ENCODE peak calls at places on chromosomes 13 and 19, in four cellular contexts. One of them, this sample, is unnamed.

GRCh38 chr13:31722684-31723083 is 16.6 kb upstream of the RXFP2 start:
- DNase-seq in suprapubic skin: no peak
- DNase-seq in GM10248: no peak
- DNase-seq in vagina: no peak
- DNase-seq in this sample: no peak

GRCh38 chr13:19153782-19154450 is 27.7 kb downstream of the TUBA3C start:
- DNase-seq in suprapubic skin: no peak
- DNase-seq in GM10248: no peak
- DNase-seq in vagina: no peak
- DNase-seq in this sample: no peak

GRCh38 chr19:38209671-38210457 is 14.2 kb downstream of the DPF1 start:
- DNase-seq in suprapubic skin: no peak
- DNase-seq in GM10248: no peak
- DNase-seq in vagina: peak
- DNase-seq in this sample: no peak

GRCh38 chr19:18513868-18514267 is 8.0 kb downstream of the ELL start:
- DNase-seq in suprapubic skin: peak
- DNase-seq in GM10248: no peak
- DNase-seq in vagina: no peak
- DNase-seq in this sample: no peak

GRCh38 chr13:106565127-106565775 is 2.7 kb downstream of the ARGLU1 start:
- DNase-seq in suprapubic skin: no peak
- DNase-seq in GM10248: no peak
- DNase-seq in vagina: no peak
- DNase-seq in this sample: no peak

GRCh38 chr19:54252845-54253244 is 4.2 kb downstream of the LILRB5 start:
- DNase-seq in suprapubic skin: peak
- DNase-seq in GM10248: no peak
- DNase-seq in vagina: no peak
- DNase-seq in this sample: no peak

GRCh38 chr19:13574933-13575332 is 68.7 kb upstream of the CACNA1A start:
- DNase-seq in suprapubic skin: no peak
- DNase-seq in GM10248: no peak
- DNase-seq in vagina: no peak
- DNase-seq in this sample: no peak

GRCh38 chr13:47628666-47629065 is 372.4 kb downstream of the SUCLA2 start:
- DNase-seq in suprapubic skin: no peak
- DNase-seq in GM10248: no peak
- DNase-seq in vagina: no peak
- DNase-seq in this sample: no peak

GRCh38 chr13:58574791-58575190 is 943.2 kb downstream of the PCDH17 start:
- DNase-seq in suprapubic skin: no peak
- DNase-seq in GM10248: no peak
- DNase-seq in vagina: no peak
- DNase-seq in this sample: no peak

GRCh38 chr13:61084983-61085382 is 330.7 kb downstream of the PCDH20 start:
- DNase-seq in suprapubic skin: no peak
- DNase-seq in GM10248: no peak
- DNase-seq in vagina: no peak
- DNase-seq in this sample: no peak

GRCh38 chr13:66994498-66995365 is 235.4 kb downstream of the PCDH9 start:
- DNase-seq in suprapubic skin: no peak
- DNase-seq in GM10248: peak
- DNase-seq in vagina: no peak
- DNase-seq in this sample: no peak

GRCh38 chr13:31869582-31869981 is 130.3 kb downstream of the RXFP2 start:
- DNase-seq in suprapubic skin: no peak
- DNase-seq in GM10248: no peak
- DNase-seq in vagina: no peak
- DNase-seq in this sample: no peak

GRCh38 chr13:100630564-100630963 is 42.0 kb upstream of the GGACT start:
- DNase-seq in suprapubic skin: no peak
- DNase-seq in GM10248: no peak
- DNase-seq in vagina: no peak
- DNase-seq in this sample: no peak

GRCh38 chr19:51971624-51972023 is 15.0 kb downstream of the ZNF350 start:
- DNase-seq in suprapubic skin: no peak
- DNase-seq in GM10248: no peak
- DNase-seq in vagina: no peak
- DNase-seq in this sample: no peak

GRCh38 chr13:76943646-76944045 is 4.7 kb upstream of the ACOD1 start:
- DNase-seq in suprapubic skin: no peak
- DNase-seq in GM10248: no peak
- DNase-seq in vagina: no peak
- DNase-seq in this sample: no peak

GRCh38 chr13:39148513-39148961 is 110.3 kb downstream of the NHLRC3 start:
- DNase-seq in suprapubic skin: peak
- DNase-seq in GM10248: no peak
- DNase-seq in vagina: no peak
- DNase-seq in this sample: no peak

GRCh38 chr13:25267715-25268114 is 19.6 kb downstream of the MTMR6 start:
- DNase-seq in suprapubic skin: no peak
- DNase-seq in GM10248: no peak
- DNase-seq in vagina: no peak
- DNase-seq in this sample: no peak
- TF ChIP-seq CTCF in suprapubic skin: no peak
- TF ChIP-seq CTCF in GM10248: peak
- TF ChIP-seq CTCF in vagina: no peak
- TF ChIP-seq CTCF in this sample: no peak

GRCh38 chr19:21698215-21698614 is 69.2 kb downstream of the ZNF100 start:
- DNase-seq in suprapubic skin: no peak
- DNase-seq in GM10248: no peak
- DNase-seq in vagina: no peak
- DNase-seq in this sample: no peak
- TF ChIP-seq CTCF in suprapubic skin: no peak
- TF ChIP-seq CTCF in GM10248: no peak
- TF ChIP-seq CTCF in vagina: peak
- TF ChIP-seq CTCF in this sample: no peak

GRCh38 chr19:42283248-42284065 is 14.4 kb downstream of the CIC start:
- DNase-seq in suprapubic skin: peak
- DNase-seq in GM10248: peak
- DNase-seq in vagina: no peak
- DNase-seq in this sample: peak
- TF ChIP-seq CTCF in suprapubic skin: no peak
- TF ChIP-seq CTCF in GM10248: no peak
- TF ChIP-seq CTCF in vagina: no peak
- TF ChIP-seq CTCF in this sample: no peak

DNA sequence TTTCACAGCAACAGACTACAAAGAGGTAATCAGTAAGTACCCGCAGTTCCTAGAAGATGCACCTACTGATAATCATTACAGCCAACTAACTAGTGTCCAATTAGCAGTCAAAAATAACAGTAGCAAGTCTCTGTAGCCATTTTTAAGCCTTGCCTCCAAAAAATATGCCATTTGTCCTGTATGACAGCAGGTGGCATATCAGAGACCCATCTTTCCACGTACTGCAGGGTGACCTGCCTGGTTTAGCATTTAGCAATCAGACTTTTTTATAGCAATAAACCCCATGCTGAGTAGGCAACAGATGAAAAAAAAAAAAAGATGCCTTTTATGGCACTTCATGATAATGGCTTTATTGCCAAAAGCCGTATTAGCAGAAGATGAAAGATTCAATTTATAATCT is 155.3 kb upstream of the LSM14A start:
- DNase-seq in suprapubic skin: no peak
- DNase-seq in GM10248: no peak
- DNase-seq in vagina: no peak
- DNase-seq in this sample: no peak
- TF ChIP-seq CTCF in suprapubic skin: no peak
- TF ChIP-seq CTCF in GM10248: no peak
- TF ChIP-seq CTCF in vagina: no peak
- TF ChIP-seq CTCF in this sample: no peak